ENCODE peak calls at places on chromosome 14, in four cellular contexts. Y is T-helper 9 cell, V is smooth muscle cell of the brain vasculature, P is NCI-H2107. W is an unnamed sample.

GRCh38 chr14:77220246-77221017 is 38.8 kb downstream of the TMEM63C start:
- DNase-seq in Y (no peak), V (no peak), P (no peak), W (no peak)

GRCh38 chr14:20624495-20625070 is 16.9 kb downstream of the OR6S1 start:
- DNase-seq in V (no peak), P (no peak), Y (peak; percentile 44), W (peak; percentile 11)

GRCh38 chr14:54737132-54737711 is 165.4 kb downstream of the GCH1 start:
- DNase-seq in P (no peak), V (no peak), Y (no peak), W (no peak)

GRCh38 chr14:65940056-65940735 is 527.7 kb downstream of the FUT8 start:
- DNase-seq in Y (no peak), P (no peak), V (no peak), W (no peak)

GRCh38 chr14:105891221-105891602 is 364.8 kb downstream of the TMEM121 start:
- DNase-seq in Y (no peak), P (no peak), V (no peak), W (no peak)

GRCh38 chr14:40694026-40694425 is 912.6 kb upstream of the LRFN5 start:
- DNase-seq in V (no peak), Y (no peak), P (no peak), W (no peak)

GRCh38 chr14:104134061-104134965 is 4.1 kb upstream of the KIF26A start:
- DNase-seq in Y (no peak), P (no peak), V (no peak), W (no peak)

GRCh38 chr14:73627033-73627432 is 14.7 kb downstream of the ACOT6 start:
- DNase-seq in Y (no peak), V (no peak), P (no peak), W (no peak)

GRCh38 chr14:23487216-23487615 is 17.7 kb downstream of the NGDN start:
- DNase-seq in Y (no peak), V (no peak), P (no peak), W (no peak)

GRCh38 chr14:33631021-33631420 is 319.9 kb downstream of the EGLN3 start:
- DNase-seq in V (no peak), Y (no peak), P (no peak), W (no peak)

W was measured in effector CD8-positive, alpha-beta T cell.